ENCODE peak calls at places on chromosome 2, in seven cellular contexts. Y is HCT116, M is HepG2, N is K562, J is H1, I is SK-N-SH, D is GM12878. O is an unnamed sample.

GRCh38 chr2:128435576-128436497 is 117.2 kb upstream of the HS6ST1 start:
- DNase-seq in Y (no peak), M (no peak), N (no peak), J (no peak), I (no peak), D (no peak), O (no peak)

GRCh38 chr2:11073791-11074190 is 81.5 kb upstream of the SLC66A3 start:
- DNase-seq in Y (no peak), M (no peak), N (no peak), J (no peak), I (no peak), D (no peak), O (no peak)

GRCh38 chr2:37414470-37414949 is 70.1 kb downstream of the QPCT start:
- DNase-seq in Y (peak), M (peak), N (peak), J (no peak), I (peak), D (peak), O (peak)

GRCh38 chr2:20184067-20184938 is 40.6 kb downstream of the SDC1 start:
- DNase-seq in Y (no peak), M (peak), N (no peak), J (no peak), I (no peak), D (no peak), O (no peak)

GRCh38 chr2:209525834-209526281 is 102.0 kb downstream of the MAP2 start:
- DNase-seq in Y (no peak), M (no peak), N (no peak), J (no peak), I (no peak), D (no peak), O (no peak)

GRCh38 chr2:217218269-217219140 is 358.6 kb upstream of the TNP1 start:
- DNase-seq in Y (no peak), M (no peak), N (peak), J (no peak), I (no peak), D (no peak), O (no peak)

GRCh38 chr2:6968319-6969100 is 51.3 kb downstream of the RNF144A start:
- DNase-seq in Y (no peak), M (peak), N (no peak), J (no peak), I (peak), D (no peak), O (no peak)

GRCh38 chr2:46263347-46263746 is 33.9 kb upstream of the EPAS1 start:
- DNase-seq in Y (no peak), M (no peak), N (no peak), J (no peak), I (no peak), D (no peak), O (no peak)

GRCh38 chr2:108635630-108636354 is 83.5 kb upstream of the RANBP2 start:
- DNase-seq in Y (no peak), M (no peak), N (no peak), J (no peak), I (no peak), D (no peak), O (no peak)

DNA sequence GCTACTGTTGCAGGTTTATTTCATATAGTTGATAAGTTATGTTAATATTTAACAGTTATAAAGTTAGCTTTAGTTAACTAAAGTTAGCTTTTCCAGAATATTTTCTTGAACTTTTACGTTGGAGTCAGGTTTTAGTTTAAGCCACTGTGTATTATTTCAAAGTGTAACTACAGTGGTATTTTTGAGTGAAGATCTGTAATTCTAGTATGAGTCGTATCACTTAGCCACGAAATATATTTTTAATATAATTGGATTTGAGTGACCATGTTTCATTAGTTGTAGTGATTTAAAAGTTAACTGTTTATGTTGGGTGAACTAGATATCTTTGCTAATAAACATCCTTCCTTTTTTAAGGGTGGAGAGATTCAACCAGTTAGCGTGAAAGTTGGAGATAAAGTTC is 2.5 kb downstream of the HSPE1 start:
- DNase-seq in Y (no peak), M (no peak), N (no peak), J (no peak), I (no peak), D (no peak), O (no peak)
- H3K4me3 ChIP-seq in Y (no peak), M (peak), N (peak), J (peak), I (no peak), D (peak), O (peak)

GRCh38 chr2:165280356-165280755 is 41.1 kb downstream of the SCN2A start:
- DNase-seq in Y (no peak), M (no peak), N (no peak), J (no peak), I (no peak), D (no peak), O (no peak)

GRCh38 chr2:165281387-165281786 is 42.2 kb downstream of the SCN2A start:
- DNase-seq in Y (no peak), M (no peak), N (no peak), J (no peak), I (no peak), D (no peak), O (no peak)

GRCh38 chr2:165275932-165276331 is 36.7 kb downstream of the SCN2A start:
- DNase-seq in Y (no peak), M (no peak), N (no peak), J (no peak), I (no peak), D (no peak), O (no peak)

GRCh38 chr2:165277295-165277694 is 38.1 kb downstream of the SCN2A start:
- DNase-seq in Y (no peak), M (no peak), N (no peak), J (no peak), I (no peak), D (no peak), O (no peak)

DNA sequence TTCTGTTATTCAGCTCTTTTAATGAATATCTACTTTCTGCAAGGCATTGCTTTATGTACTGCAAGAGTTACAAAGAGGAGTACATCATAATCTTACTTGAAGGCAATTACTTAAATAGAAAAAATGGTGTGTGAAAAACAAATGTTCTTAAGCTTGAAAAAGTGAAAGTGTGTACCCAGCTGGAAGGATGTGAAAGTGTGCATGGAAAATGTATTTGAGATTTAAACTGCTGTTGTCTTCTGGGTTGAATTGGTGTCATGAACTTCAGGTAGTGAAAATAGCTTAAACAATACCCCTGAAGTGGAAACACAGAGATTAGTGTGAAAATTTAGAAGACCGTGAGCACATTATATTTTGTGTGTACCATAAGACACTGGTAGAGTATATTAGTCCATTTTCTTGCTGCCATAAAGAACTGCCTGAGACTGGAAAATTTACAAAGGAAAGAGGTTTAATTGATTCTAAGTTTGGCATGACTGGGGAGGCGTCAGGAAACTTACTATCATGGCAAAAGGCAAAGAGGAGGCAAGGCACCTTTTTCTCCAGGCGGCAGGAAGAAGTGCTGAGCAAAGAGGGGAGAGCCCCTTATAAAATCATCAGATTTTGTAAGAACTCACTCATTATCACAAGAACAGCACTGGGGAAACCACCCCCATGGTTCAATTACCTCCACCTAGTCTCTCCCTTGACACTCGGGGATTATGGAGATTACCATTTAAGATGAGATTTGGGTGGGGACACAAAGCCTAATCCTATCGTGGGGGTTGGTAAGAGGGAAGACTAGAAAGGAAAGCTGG is 38.8 kb downstream of the SCN2A start:
- DNase-seq in Y (no peak), M (no peak), N (no peak), J (no peak), I (no peak), D (no peak), O (no peak)
- TF ChIP-seq SIN3A in Y (no peak), M (no peak), N (no peak), J (no peak), I (no peak), D (no peak), O (no peak)

DNA sequence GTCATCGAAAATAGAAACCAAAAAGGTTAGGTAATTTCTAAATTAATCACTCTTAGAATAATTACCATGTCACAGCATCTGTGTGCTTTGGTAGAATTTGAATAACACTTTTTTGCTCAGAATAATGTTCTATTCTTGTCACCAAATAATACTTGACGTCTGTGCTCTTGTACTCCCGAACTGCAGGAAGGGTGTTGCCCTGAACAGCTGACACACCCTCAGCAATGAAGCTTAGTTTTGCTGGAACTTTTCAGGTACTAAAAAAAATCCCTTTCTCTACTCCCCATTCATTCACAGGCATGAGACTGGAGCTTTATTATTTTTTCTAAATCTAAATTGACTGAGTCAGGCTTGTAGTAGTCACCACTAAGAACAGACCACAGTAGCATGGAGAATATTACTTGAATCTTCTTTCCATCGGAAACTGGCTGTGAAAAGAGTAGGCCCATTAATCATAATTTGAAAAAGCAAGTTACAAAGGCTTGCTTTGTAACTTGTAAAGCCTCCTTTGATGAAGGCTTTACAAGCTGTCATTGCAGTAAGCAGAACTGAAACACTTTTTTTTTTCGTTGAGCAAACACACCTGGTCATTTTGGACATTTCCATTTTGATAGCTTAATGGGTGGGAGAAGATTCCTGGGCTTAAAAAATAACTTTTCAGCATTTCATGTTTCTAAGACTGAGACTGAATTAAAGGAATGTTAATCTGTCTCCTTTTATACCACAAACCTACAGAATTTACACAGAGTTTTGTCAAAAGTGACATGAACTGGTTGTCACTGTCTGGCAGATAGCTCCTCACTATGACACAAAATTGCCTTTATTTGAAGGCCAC is 70.3 kb upstream of the PELI1 start:
- DNase-seq in Y (no peak), M (no peak), N (peak), J (no peak), I (no peak), D (peak), O (no peak)
- TF ChIP-seq POLR2AphosphoS5 in Y (no peak), M (no peak), N (no peak), J (no peak), I (no peak), D (no peak), O (no peak)

DNA sequence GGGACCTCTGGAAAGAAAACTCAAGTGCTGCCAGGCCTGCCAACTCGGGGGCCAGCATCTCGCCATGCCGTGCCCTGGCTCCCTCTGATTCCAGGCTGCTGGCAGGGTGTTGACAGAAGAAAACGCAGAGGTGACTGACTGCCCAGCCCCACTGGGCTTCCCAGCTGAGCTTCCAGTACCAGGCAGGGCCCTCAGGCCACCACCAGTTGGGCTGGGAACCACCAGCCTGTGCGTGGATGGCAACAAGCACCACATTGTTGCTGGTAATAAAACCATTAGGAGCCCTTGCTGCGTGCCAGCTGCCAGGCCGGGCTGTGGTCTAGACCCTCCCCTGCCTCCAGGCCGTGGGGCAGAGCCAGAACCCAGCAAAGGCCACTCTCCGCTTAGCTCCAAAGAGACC is 9.2 kb downstream of the DNMT3A start:
- DNase-seq in Y (no peak), M (no peak), N (no peak), J (no peak), I (peak), D (no peak), O (no peak)
- H3K4me3 ChIP-seq in Y (no peak), M (no peak), N (no peak), J (no peak), I (no peak), D (no peak), O (no peak)

GRCh38 chr2:143205106-143205764 is 76.0 kb downstream of the ARHGAP15 start:
- DNase-seq in Y (peak), M (peak), N (peak), J (no peak), I (no peak), D (no peak), O (no peak)
- TF ChIP-seq SIN3A in Y (no peak), M (no peak), N (no peak), J (no peak), I (no peak), D (no peak), O (no peak)